ENCODE peak calls at places on chromosome 10, in eight cellular contexts. Z is ACHN; R is AG04450; P is left ventricle myocardium superior; K is stimulated activated CD8-positive, alpha-beta memory T cell treated with anti-CD3 and anti-CD28 coated beads, Interleukin-2, amount 100 ng/mL, for 48 hours; J is activated CD4-positive, alpha-beta T cell treated with anti-CD3 and anti-CD28 coated beads, Interleukin-2, amount 50 U/mL, for 24 hours; A is stimulated activated CD4-positive, alpha-beta T cell treated with anti-CD3 and anti-CD28 coated beads, TNF-alpha, amount 100 ng/mL, for 1 hour; C is EL. T is an unnamed sample.

GRCh38 chr10:132129431-132129830 is 57.3 kb upstream of the DPYSL4 start:
- DNase-seq in Z (no peak), R (no peak), P (no peak), K (no peak), J (no peak), A (no peak), C (peak), T (no peak)

GRCh38 chr10:93417886-93418285 is 64.2 kb downstream of the MYOF start:
- DNase-seq in Z (no peak), R (no peak), P (no peak), K (no peak), J (no peak), A (no peak), C (no peak), T (no peak)

GRCh38 chr10:125102821-125103220 is 57.5 kb downstream of the CTBP2 start:
- DNase-seq in Z (no peak), R (no peak), P (no peak), K (no peak), J (no peak), A (no peak), C (no peak), T (no peak)

GRCh38 chr10:12448729-12449391 is 99.5 kb downstream of the CAMK1D start:
- DNase-seq in Z (peak), R (peak), P (no peak), K (peak), J (peak), A (peak), C (peak), T (no peak)

GRCh38 chr10:35561670-35562069 is 43.5 kb upstream of the GJD4 start:
- DNase-seq in Z (no peak), R (no peak), P (peak), K (no peak), J (no peak), A (no peak), C (no peak), T (no peak)

GRCh38 chr10:32962541-32962940 is 4.5 kb upstream of the ITGB1 start:
- DNase-seq in Z (no peak), R (no peak), P (no peak), K (no peak), J (no peak), A (no peak), C (peak), T (no peak)

GRCh38 chr10:48541144-48541795 is 63.6 kb downstream of the ARHGAP22 start:
- DNase-seq in Z (no peak), R (no peak), P (no peak), K (no peak), J (no peak), A (no peak), C (peak), T (no peak)

GRCh38 chr10:10819206-10819856 is 198.3 kb upstream of the CELF2 start:
- DNase-seq in Z (no peak), R (no peak), P (no peak), K (no peak), J (no peak), A (no peak), C (no peak), T (no peak)

GRCh38 chr10:129612481-129613109 is 145.6 kb downstream of the MGMT start:
- DNase-seq in Z (no peak), R (no peak), P (no peak), K (no peak), J (no peak), A (no peak), C (no peak), T (no peak)

GRCh38 chr10:84342584-84342983 is 14.2 kb downstream of the CCSER2 start:
- DNase-seq in Z (no peak), R (no peak), P (no peak), K (no peak), J (no peak), A (no peak), C (no peak), T (no peak)

GRCh38 chr10:71767420-71768035 is 5.8 kb downstream of the VSIR start:
- DNase-seq in Z (no peak), R (no peak), P (peak), K (no peak), J (no peak), A (no peak), C (peak), T (no peak)

GRCh38 chr10:132443998-132444876 is 47.2 kb downstream of the PWWP2B start:
- DNase-seq in Z (no peak), R (no peak), P (no peak), K (no peak), J (no peak), A (no peak), C (no peak), T (peak)

GRCh38 chr10:132302421-132302820 is 5.3 kb downstream of the STK32C start:
- DNase-seq in Z (no peak), R (no peak), P (no peak), K (no peak), J (no peak), A (no peak), C (no peak), T (no peak)

GRCh38 chr10:95374597-95375209 is 83.9 kb upstream of the PDLIM1 start:
- DNase-seq in Z (peak), R (peak), P (peak), K (peak), J (no peak), A (no peak), C (peak), T (peak)

GRCh38 chr10:99560277-99561126 is 27.8 kb downstream of the NKX2-3 start:
- DNase-seq in Z (peak), R (no peak), P (no peak), K (peak), J (no peak), A (peak), C (peak), T (no peak)

GRCh38 chr10:93718937-93719725 is 16.7 kb upstream of the FRA10AC1 start:
- DNase-seq in Z (no peak), R (no peak), P (peak), K (no peak), J (no peak), A (no peak), C (no peak), T (peak)

GRCh38 chr10:84264611-84265141 is 19.8 kb downstream of the RGR start:
- DNase-seq in Z (peak), R (peak), P (peak), K (peak), J (peak), A (peak), C (peak), T (peak)

GRCh38 chr10:59176241-59177030 is at the start of gene PHYHIPL:
- DNase-seq in Z (peak), R (no peak), P (peak), K (no peak), J (no peak), A (no peak), C (no peak), T (no peak)

GRCh38 chr10:3172081-3172445 is 519 bp downstream of the PITRM1 start:
- DNase-seq in Z (peak), R (peak), P (no peak), K (peak), J (no peak), A (no peak), C (peak), T (no peak)

GRCh38 chr10:93150289-93150688 is 76.6 kb downstream of the CYP26A1 start:
- DNase-seq in Z (no peak), R (no peak), P (no peak), K (no peak), J (no peak), A (no peak), C (peak), T (no peak)

GRCh38 chr10:3935141-3935540 is 150.1 kb upstream of the KLF6 start:
- DNase-seq in Z (no peak), R (peak), P (peak), K (peak), J (peak), A (no peak), C (peak), T (no peak)

GRCh38 chr10:9545073-9545472 is 1472.6 kb upstream of the CELF2 start:
- DNase-seq in Z (no peak), R (no peak), P (no peak), K (no peak), J (no peak), A (no peak), C (no peak), T (no peak)

GRCh38 chr10:70078937-70079336 is 26.3 kb downstream of the MACROH2A2 start:
- DNase-seq in Z (no peak), R (no peak), P (no peak), K (no peak), J (no peak), A (no peak), C (no peak), T (no peak)

GRCh38 chr10:6637053-6637452 is 57.0 kb upstream of the PRKCQ start:
- DNase-seq in Z (no peak), R (no peak), P (no peak), K (no peak), J (no peak), A (no peak), C (no peak), T (no peak)

GRCh38 chr10:70328018-70328417 is 44.2 kb upstream of the NPFFR1 start:
- DNase-seq in Z (no peak), R (no peak), P (no peak), K (no peak), J (no peak), A (no peak), C (no peak), T (no peak)

GRCh38 chr10:74991435-74991834 is 120.0 kb upstream of the SAMD8 start:
- DNase-seq in Z (peak), R (no peak), P (no peak), K (no peak), J (no peak), A (no peak), C (peak), T (no peak)

GRCh38 chr10:124403548-124403947 is 15.2 kb downstream of the OAT start:
- DNase-seq in Z (peak), R (peak), P (no peak), K (no peak), J (no peak), A (no peak), C (peak), T (peak)

GRCh38 chr10:99548041-99548530 is 15.3 kb downstream of the NKX2-3 start:
- DNase-seq in Z (peak), R (no peak), P (no peak), K (no peak), J (no peak), A (no peak), C (peak), T (no peak)

GRCh38 chr10:71221586-71222202 is 9.3 kb downstream of the UNC5B start:
- DNase-seq in Z (no peak), R (no peak), P (no peak), K (no peak), J (no peak), A (no peak), C (no peak), T (no peak)